ENCODE peak calls at places on chromosome 1, in four cellular contexts. One of them, this sample, is unnamed. For H3K36me3, the result is how much of the 10 kb centered on the place peaks cover.

GRCh38 chr1:180952657-180953013 is 39.9 kb downstream of the KIAA1614 start:
- DNase-seq in H1: no peak
- DNase-seq in HepG2: no peak
- DNase-seq in GM12878: no peak
- DNase-seq in this sample: no peak

GRCh38 chr1:148352470-148353118 is 130.5 kb downstream of the PPIAL4G start:
- DNase-seq in HepG2: no peak
- DNase-seq in H1: no peak
- DNase-seq in GM12878: no peak
- DNase-seq in this sample: no peak

GRCh38 chr1:207223162-207223561 is 98.3 kb upstream of the CD55 start:
- DNase-seq in GM12878: no peak
- DNase-seq in HepG2: no peak
- DNase-seq in H1: no peak
- DNase-seq in this sample: no peak

GRCh38 chr1:183576537-183576936 is 13.7 kb downstream of the NCF2 start:
- DNase-seq in H1: no peak
- DNase-seq in HepG2: no peak
- DNase-seq in GM12878: no peak
- DNase-seq in this sample: no peak

GRCh38 chr1:19656134-19656779 is 8.4 kb upstream of the HTR6 start:
- DNase-seq in HepG2: no peak
- DNase-seq in H1: no peak
- DNase-seq in GM12878: no peak
- DNase-seq in this sample: no peak

GRCh38 chr1:7679873-7680790 is 91.0 kb upstream of the VAMP3 start:
- DNase-seq in GM12878: no peak
- DNase-seq in H1: peak
- DNase-seq in HepG2: no peak
- DNase-seq in this sample: no peak

GRCh38 chr1:214658785-214659184 is 55.8 kb downstream of the CENPF start:
- DNase-seq in H1: no peak
- DNase-seq in GM12878: no peak
- DNase-seq in HepG2: peak
- DNase-seq in this sample: no peak

GRCh38 chr1:16966282-16966681 is 14.1 kb downstream of the MFAP2 start:
- DNase-seq in H1: no peak
- DNase-seq in GM12878: no peak
- DNase-seq in HepG2: no peak
- DNase-seq in this sample: no peak

GRCh38 chr1:63034256-63034655 is 250.3 kb downstream of the ATG4C start:
- DNase-seq in H1: no peak
- DNase-seq in HepG2: no peak
- DNase-seq in GM12878: no peak
- DNase-seq in this sample: no peak

DNA sequence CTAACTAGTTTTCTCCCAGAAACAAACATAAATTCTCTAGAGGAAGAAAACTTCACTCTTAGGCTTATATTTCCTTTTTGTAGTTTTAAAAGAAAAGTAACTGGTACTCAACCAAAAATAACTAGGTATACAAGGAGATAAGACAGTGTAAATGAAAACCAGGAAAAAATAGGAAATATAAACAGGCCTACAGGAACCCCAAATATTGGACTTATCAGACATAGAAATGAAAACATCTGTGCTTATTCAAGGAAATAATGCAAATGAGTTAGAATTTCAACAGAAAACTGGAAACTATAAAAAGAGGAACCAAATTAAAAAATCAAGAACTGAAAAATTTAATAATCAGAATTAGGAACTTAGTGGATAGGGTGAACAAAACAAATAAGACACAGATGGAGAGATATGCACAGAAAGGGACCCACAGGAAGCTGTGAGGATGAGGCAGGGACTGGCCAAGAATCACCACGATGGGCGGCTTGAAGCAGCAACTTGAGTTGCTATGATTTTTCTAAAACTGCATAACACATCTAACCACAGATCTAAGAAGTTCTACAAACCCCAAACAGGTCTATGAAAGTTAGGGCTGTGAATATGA is 67.5 kb upstream of the ACTRT2 start:
- DNase-seq in GM12878: no peak
- DNase-seq in H1: no peak
- DNase-seq in HepG2: no peak
- DNase-seq in this sample: no peak
- TF ChIP-seq SUZ12 in GM12878: no peak
- TF ChIP-seq SUZ12 in H1: no peak
- TF ChIP-seq SUZ12 in HepG2: no peak
- TF ChIP-seq SUZ12 in this sample: no peak

GRCh38 chr1:93584238-93585003 is 97.2 kb downstream of the BCAR3 start:
- DNase-seq in GM12878: no peak
- DNase-seq in HepG2: no peak
- DNase-seq in H1: no peak
- DNase-seq in this sample: no peak
- H3K36me3 ChIP-seq in GM12878: under half
- H3K36me3 ChIP-seq in HepG2: under half
- H3K36me3 ChIP-seq in H1: under half
- H3K36me3 ChIP-seq in this sample: half or more

GRCh38 chr1:115557715-115558114 is 84.1 kb upstream of the VANGL1 start:
- DNase-seq in GM12878: no peak
- DNase-seq in H1: no peak
- DNase-seq in HepG2: no peak
- DNase-seq in this sample: no peak
- TF ChIP-seq SUZ12 in GM12878: no peak
- TF ChIP-seq SUZ12 in H1: no peak
- TF ChIP-seq SUZ12 in HepG2: no peak
- TF ChIP-seq SUZ12 in this sample: no peak

DNA sequence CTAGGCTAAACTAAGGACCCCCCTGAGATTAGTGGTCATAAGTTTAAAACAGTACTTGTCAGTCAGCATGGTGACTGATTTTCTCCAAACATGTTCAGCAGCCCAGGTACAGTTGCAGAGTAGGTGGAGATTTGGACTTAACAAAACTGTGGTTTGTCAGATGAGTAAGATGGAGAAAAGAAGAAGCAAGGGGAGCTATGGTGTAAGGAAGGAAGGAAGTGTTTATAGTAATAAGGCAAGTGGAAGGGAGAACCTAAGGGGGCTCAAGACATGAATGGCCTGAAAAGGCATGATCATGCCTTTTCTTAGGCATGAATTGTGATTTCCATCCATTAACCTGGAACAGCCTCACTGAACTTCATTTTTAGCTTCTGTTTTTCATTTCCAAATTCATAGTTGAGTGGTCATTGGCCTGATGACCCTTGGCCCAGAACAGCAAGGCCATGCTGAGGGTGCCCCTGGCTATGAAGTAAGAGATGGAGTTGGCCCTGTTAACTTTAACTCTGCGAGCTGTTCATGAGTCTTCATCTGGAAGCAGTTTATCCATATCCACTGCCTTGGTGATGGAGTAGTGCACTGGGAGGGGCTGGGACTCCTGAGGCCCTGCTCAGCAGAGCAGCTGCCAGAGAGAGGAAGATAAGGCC is 60.7 kb downstream of the LRRC8D start:
- DNase-seq in GM12878: peak
- DNase-seq in HepG2: no peak
- DNase-seq in H1: no peak
- DNase-seq in this sample: no peak
- H3K36me3 ChIP-seq in GM12878: under half
- H3K36me3 ChIP-seq in HepG2: under half
- H3K36me3 ChIP-seq in H1: under half
- H3K36me3 ChIP-seq in this sample: under half

This sample was measured in NT2/D1.